ENCODE peak calls at places on chromosomes 16 and 17, in four cellular contexts. One of them, this sample, is unnamed.

GRCh38 chr17:49371178-49371834 is 9.3 kb upstream of the ZNF652 start:
- DNase-seq in HFFc6: no peak
- DNase-seq in upper lobe of right lung: no peak
- DNase-seq in fibroblast of pulmonary artery: no peak
- DNase-seq in this sample: no peak

GRCh38 chr16:13956635-13957196 is 36.8 kb downstream of the ERCC4 start:
- DNase-seq in fibroblast of pulmonary artery: no peak
- DNase-seq in HFFc6: no peak
- DNase-seq in upper lobe of right lung: no peak
- DNase-seq in this sample: no peak

GRCh38 chr16:21950782-21951521 is 2.2 kb upstream of the UQCRC2 start:
- DNase-seq in fibroblast of pulmonary artery: peak
- DNase-seq in upper lobe of right lung: no peak
- DNase-seq in HFFc6: peak
- DNase-seq in this sample: no peak

GRCh38 chr16:2040450-2041105 is 7.1 kb downstream of the NTHL1 start:
- DNase-seq in HFFc6: no peak
- DNase-seq in upper lobe of right lung: no peak
- DNase-seq in fibroblast of pulmonary artery: no peak
- DNase-seq in this sample: no peak

GRCh38 chr17:238071-238963 is 56.9 kb upstream of the DOC2B start:
- DNase-seq in upper lobe of right lung: peak
- DNase-seq in HFFc6: no peak
- DNase-seq in fibroblast of pulmonary artery: no peak
- DNase-seq in this sample: no peak

GRCh38 chr16:50822671-50823070 is 80.8 kb downstream of the CYLD start:
- DNase-seq in upper lobe of right lung: no peak
- DNase-seq in fibroblast of pulmonary artery: no peak
- DNase-seq in HFFc6: no peak
- DNase-seq in this sample: no peak

GRCh38 chr16:27228036-27228435 is 24.7 kb downstream of the KDM8 start:
- DNase-seq in upper lobe of right lung: no peak
- DNase-seq in HFFc6: no peak
- DNase-seq in fibroblast of pulmonary artery: no peak
- DNase-seq in this sample: no peak

GRCh38 chr17:50956750-50957523 is 90.8 kb upstream of the TOB1 start:
- DNase-seq in fibroblast of pulmonary artery: peak
- DNase-seq in upper lobe of right lung: peak
- DNase-seq in HFFc6: peak
- DNase-seq in this sample: peak

GRCh38 chr17:69492410-69493071 is 78.0 kb downstream of the MAP2K6 start:
- DNase-seq in HFFc6: peak
- DNase-seq in fibroblast of pulmonary artery: peak
- DNase-seq in upper lobe of right lung: no peak
- DNase-seq in this sample: no peak

GRCh38 chr16:31009894-31010293 is 544 bp downstream of the STX1B start:
- DNase-seq in HFFc6: no peak
- DNase-seq in upper lobe of right lung: no peak
- DNase-seq in fibroblast of pulmonary artery: no peak
- DNase-seq in this sample: no peak

GRCh38 chr17:6048486-6048885 is 21.7 kb upstream of the WSCD1 start:
- DNase-seq in fibroblast of pulmonary artery: no peak
- DNase-seq in upper lobe of right lung: no peak
- DNase-seq in HFFc6: no peak
- DNase-seq in this sample: no peak

GRCh38 chr17:7579001-7579838 is at the start of gene CD68:
- DNase-seq in upper lobe of right lung: peak
- DNase-seq in fibroblast of pulmonary artery: peak
- DNase-seq in HFFc6: peak
- DNase-seq in this sample: no peak
- TF ChIP-seq CTCF in upper lobe of right lung: no peak
- TF ChIP-seq CTCF in fibroblast of pulmonary artery: no peak
- TF ChIP-seq CTCF in HFFc6: no peak
- TF ChIP-seq CTCF in this sample: no peak

DNA sequence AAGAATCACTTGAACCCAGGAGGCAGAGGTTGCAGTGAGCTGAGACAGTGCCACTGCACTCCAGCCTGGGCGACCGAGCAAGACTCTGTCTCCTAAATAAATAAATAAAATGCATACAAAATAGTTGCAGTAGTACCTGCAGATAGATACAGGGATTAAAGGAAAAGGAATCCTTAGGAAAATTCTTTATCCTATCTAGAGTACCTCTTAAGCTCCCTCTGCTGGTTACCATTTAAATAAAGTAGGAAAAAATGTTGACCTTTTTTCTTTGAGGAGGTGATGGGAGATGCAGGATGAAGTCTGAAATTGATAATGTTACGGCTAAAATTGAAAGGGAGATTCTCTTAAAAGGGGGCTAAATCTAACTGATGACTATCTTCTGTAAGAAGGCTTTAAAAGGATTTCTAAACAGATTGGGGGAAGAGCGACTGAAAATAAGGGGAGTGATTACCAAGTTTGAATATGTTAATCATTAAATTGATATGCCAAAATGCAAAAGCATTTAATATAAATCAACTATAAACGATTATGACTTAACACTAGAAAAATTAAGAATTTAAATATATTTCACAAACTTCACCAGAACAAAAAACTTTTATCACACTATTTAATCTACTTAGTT is 29.4 kb downstream of the C16orf87 start:
- DNase-seq in upper lobe of right lung: no peak
- DNase-seq in HFFc6: peak
- DNase-seq in fibroblast of pulmonary artery: peak
- DNase-seq in this sample: no peak
- TF ChIP-seq CTCF in upper lobe of right lung: peak
- TF ChIP-seq CTCF in HFFc6: peak
- TF ChIP-seq CTCF in fibroblast of pulmonary artery: peak
- TF ChIP-seq CTCF in this sample: peak

DNA sequence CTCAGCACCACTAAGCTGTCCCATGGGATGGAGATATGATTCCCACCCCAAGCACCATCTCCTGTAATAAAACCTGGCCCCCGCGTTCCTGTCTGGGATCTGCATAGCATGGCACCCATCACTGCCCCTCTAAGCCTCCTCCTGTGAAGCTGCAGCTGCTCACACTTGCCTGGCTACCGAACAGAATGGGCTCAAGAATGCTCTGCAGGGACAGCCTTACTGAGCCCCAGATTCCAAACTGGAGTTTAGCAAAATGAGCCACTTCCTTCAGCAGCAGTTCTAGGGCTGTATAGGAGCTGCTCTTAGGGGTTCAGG is 256.1 kb downstream of the CPPED1 start:
- DNase-seq in fibroblast of pulmonary artery: no peak
- DNase-seq in upper lobe of right lung: no peak
- DNase-seq in HFFc6: no peak
- DNase-seq in this sample: no peak
- TF ChIP-seq CTCF in fibroblast of pulmonary artery: no peak
- TF ChIP-seq CTCF in upper lobe of right lung: no peak
- TF ChIP-seq CTCF in HFFc6: no peak
- TF ChIP-seq CTCF in this sample: no peak

GRCh38 chr16:88770459-88771293 is 14.3 kb downstream of the PIEZO1 start:
- DNase-seq in fibroblast of pulmonary artery: peak
- DNase-seq in upper lobe of right lung: peak
- DNase-seq in HFFc6: no peak
- DNase-seq in this sample: peak
- TF ChIP-seq CTCF in fibroblast of pulmonary artery: no peak
- TF ChIP-seq CTCF in upper lobe of right lung: no peak
- TF ChIP-seq CTCF in HFFc6: no peak
- TF ChIP-seq CTCF in this sample: peak

DNA sequence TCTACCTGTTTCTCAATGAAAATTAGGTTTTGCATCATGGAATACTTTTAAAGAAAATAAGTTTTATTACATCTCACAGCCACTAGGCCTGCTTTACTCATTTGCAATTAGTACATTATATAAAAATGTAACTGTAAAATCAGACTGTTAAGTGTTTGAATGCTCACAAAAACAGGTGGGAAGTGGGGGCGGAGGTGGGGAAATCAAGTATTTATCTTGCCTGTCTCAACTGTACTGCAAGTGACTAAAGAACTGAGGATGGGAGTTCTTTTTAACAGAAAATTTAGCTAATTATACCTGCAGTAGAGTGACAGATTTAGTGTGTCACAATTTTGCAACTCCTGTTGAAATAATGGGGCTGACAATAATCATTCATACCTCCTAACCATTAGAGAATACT is 34.1 kb downstream of the ITFG1 start:
- DNase-seq in fibroblast of pulmonary artery: no peak
- DNase-seq in HFFc6: no peak
- DNase-seq in upper lobe of right lung: no peak
- DNase-seq in this sample: no peak
- TF ChIP-seq CTCF in fibroblast of pulmonary artery: no peak
- TF ChIP-seq CTCF in HFFc6: no peak
- TF ChIP-seq CTCF in upper lobe of right lung: no peak
- TF ChIP-seq CTCF in this sample: no peak

GRCh38 chr17:56863974-56864373 is 30.0 kb downstream of the DGKE start:
- DNase-seq in upper lobe of right lung: no peak
- DNase-seq in HFFc6: no peak
- DNase-seq in fibroblast of pulmonary artery: no peak
- DNase-seq in this sample: no peak

GRCh38 chr17:56866076-56866475 is 32.1 kb downstream of the DGKE start:
- DNase-seq in fibroblast of pulmonary artery: no peak
- DNase-seq in upper lobe of right lung: no peak
- DNase-seq in HFFc6: no peak
- DNase-seq in this sample: no peak

GRCh38 chr17:56867948-56868376 is 34.0 kb downstream of the DGKE start:
- DNase-seq in upper lobe of right lung: no peak
- DNase-seq in HFFc6: peak
- DNase-seq in fibroblast of pulmonary artery: peak
- DNase-seq in this sample: no peak

GRCh38 chr17:56868716-56869115 is 34.8 kb downstream of the DGKE start:
- DNase-seq in fibroblast of pulmonary artery: no peak
- DNase-seq in upper lobe of right lung: no peak
- DNase-seq in HFFc6: no peak
- DNase-seq in this sample: no peak

DNA sequence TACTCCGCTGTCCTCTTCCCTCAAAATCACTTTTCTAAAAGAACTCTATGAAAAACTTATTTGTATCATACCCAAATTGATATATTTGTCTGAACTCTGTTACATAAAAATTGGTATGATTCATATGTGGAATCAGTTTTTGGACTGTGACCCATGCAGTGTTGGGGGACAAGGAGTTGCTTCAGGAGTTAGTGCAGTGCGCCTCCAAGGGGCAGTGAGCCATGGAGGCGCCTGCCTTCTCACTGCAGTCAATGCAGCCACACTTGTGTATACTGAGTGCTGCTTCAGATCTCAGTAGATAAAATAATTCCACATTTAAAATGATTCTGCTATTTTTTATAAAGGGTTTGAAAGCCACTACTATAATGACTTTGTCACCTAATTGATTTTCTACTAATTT is 32.5 kb downstream of the DGKE start:
- DNase-seq in fibroblast of pulmonary artery: no peak
- DNase-seq in upper lobe of right lung: no peak
- DNase-seq in HFFc6: no peak
- DNase-seq in this sample: no peak
- TF ChIP-seq CTCF in fibroblast of pulmonary artery: no peak
- TF ChIP-seq CTCF in upper lobe of right lung: peak
- TF ChIP-seq CTCF in HFFc6: peak
- TF ChIP-seq CTCF in this sample: peak

DNA sequence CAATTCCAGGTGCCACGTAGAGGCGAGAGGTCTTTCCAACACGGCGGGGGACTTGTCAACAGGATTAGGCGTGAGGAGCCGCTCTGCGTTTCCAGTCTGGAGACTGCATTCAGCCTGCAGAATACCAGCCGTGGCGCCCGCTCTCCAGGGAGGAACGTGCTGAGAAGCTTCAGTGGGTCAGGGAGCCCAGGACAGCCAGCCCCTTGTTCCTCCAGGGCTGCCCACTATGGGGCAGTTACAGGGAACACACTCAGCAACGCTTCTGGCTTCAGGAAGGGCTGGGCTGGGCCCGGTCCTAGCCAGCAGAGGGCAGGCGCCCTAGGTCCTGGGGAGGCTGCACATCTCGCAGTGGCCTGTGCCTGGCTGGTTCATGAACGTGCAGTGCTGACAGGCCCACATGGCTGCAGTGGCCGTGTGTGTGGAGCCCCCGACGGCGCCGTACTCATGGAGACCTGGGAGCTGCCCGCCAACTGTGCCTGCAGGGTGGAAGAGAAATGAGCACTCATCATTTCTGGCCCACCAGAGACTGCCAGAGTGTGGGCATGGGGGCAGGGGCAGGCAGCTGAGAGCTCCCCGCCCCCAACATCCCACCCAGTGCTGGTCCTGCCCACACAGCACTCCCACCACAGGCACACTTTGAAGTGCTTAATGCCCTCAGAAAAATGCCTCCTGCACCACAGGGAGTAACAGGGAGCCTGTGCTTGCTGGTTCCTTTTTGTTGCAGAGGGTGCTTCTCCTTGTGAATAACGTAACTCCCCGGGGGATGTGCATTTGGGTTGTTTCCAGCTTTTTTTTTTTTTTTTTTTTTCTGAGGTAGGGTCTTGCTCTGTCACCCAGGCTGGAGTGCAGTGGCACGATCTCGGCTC is 7.0 kb upstream of the FAAP100 start:
- DNase-seq in HFFc6: no peak
- DNase-seq in fibroblast of pulmonary artery: peak
- DNase-seq in upper lobe of right lung: no peak
- DNase-seq in this sample: no peak
- TF ChIP-seq CTCF in HFFc6: peak
- TF ChIP-seq CTCF in fibroblast of pulmonary artery: peak
- TF ChIP-seq CTCF in upper lobe of right lung: no peak
- TF ChIP-seq CTCF in this sample: no peak

DNA sequence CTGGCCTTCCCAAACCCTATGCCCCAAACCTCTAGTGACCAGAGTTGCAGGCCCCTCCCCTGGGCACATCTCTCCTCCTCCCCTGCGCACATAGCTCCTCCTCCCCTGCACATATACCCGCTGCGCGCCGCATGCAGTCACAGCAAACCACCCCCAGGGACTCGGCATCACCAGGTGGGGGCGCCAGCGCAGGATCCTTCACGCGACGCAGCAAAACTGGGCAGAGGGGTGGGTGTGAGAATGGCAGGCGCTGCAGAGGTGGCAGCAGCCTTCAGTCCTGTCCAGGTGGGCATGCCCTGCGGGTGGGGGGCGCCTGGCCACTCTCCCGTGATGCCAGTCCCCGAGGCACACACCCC is 5.6 kb downstream of the CORO6 start:
- DNase-seq in HFFc6: peak
- DNase-seq in upper lobe of right lung: peak
- DNase-seq in fibroblast of pulmonary artery: peak
- DNase-seq in this sample: no peak
- TF ChIP-seq CTCF in HFFc6: peak
- TF ChIP-seq CTCF in upper lobe of right lung: peak
- TF ChIP-seq CTCF in fibroblast of pulmonary artery: peak
- TF ChIP-seq CTCF in this sample: peak

GRCh38 chr16:85398688-85399582 is 214.2 kb upstream of the GSE1 start:
- DNase-seq in HFFc6: no peak
- DNase-seq in fibroblast of pulmonary artery: no peak
- DNase-seq in upper lobe of right lung: no peak
- DNase-seq in this sample: no peak

GRCh38 chr16:85395913-85396878 is 216.9 kb upstream of the GSE1 start:
- DNase-seq in HFFc6: no peak
- DNase-seq in upper lobe of right lung: peak
- DNase-seq in fibroblast of pulmonary artery: peak
- DNase-seq in this sample: no peak

GRCh38 chr16:85395207-85395912 is 217.8 kb upstream of the GSE1 start:
- DNase-seq in HFFc6: peak
- DNase-seq in fibroblast of pulmonary artery: peak
- DNase-seq in upper lobe of right lung: peak
- DNase-seq in this sample: no peak

GRCh38 chr16:85398050-85398451 is 215.1 kb upstream of the GSE1 start:
- DNase-seq in HFFc6: no peak
- DNase-seq in fibroblast of pulmonary artery: no peak
- DNase-seq in upper lobe of right lung: peak
- DNase-seq in this sample: no peak

GRCh38 chr16:85396879-85397871 is 215.9 kb upstream of the GSE1 start:
- DNase-seq in fibroblast of pulmonary artery: no peak
- DNase-seq in HFFc6: no peak
- DNase-seq in upper lobe of right lung: peak
- DNase-seq in this sample: no peak
- TF ChIP-seq CTCF in fibroblast of pulmonary artery: no peak
- TF ChIP-seq CTCF in HFFc6: no peak
- TF ChIP-seq CTCF in upper lobe of right lung: no peak
- TF ChIP-seq CTCF in this sample: no peak